ENCODE peak calls at places on chromosomes 16 and 17, in nine cellular contexts. P is AG04450, H is AG04449, Q is retinal pigment epithelial cell, W is ovary, A is PC-3, C is HCT116, S is cardiac muscle cell, N is AG10803. R is an unnamed sample.

GRCh38 chr17:48591435-48592077 is 1.5 kb upstream of the HOXB3 start:
- DNase-seq in P (no peak), H (no peak), Q (no peak), W (no peak), A (no peak), C (no peak), S (no peak), N (no peak), R (no peak)

GRCh38 chr17:4142107-4142900 is 526 bp downstream of the ZZEF1 start:
- DNase-seq in P (no peak), H (no peak), Q (no peak), W (no peak), A (no peak), C (no peak), S (peak), N (peak), R (no peak)

GRCh38 chr17:40561871-40562611 is 3.2 kb downstream of the CCR7 start:
- DNase-seq in P (no peak), H (no peak), Q (no peak), W (no peak), A (no peak), C (no peak), S (no peak), N (no peak), R (no peak)

GRCh38 chr16:49858200-49859129 is 2.6 kb upstream of the ZNF423 start:
- DNase-seq in P (no peak), H (no peak), Q (no peak), W (peak), A (no peak), C (no peak), S (peak), N (no peak), R (no peak)

GRCh38 chr17:17403899-17404576 is 72.8 kb upstream of the MED9 start:
- DNase-seq in P (no peak), H (no peak), Q (no peak), W (no peak), A (no peak), C (no peak), S (no peak), N (no peak), R (no peak)

GRCh38 chr17:9839433-9839832 is 13.7 kb downstream of the GLP2R start:
- DNase-seq in P (no peak), H (no peak), Q (no peak), W (no peak), A (no peak), C (no peak), S (peak), N (peak), R (no peak)

GRCh38 chr16:55257971-55258613 is 65.9 kb upstream of the IRX6 start:
- DNase-seq in P (no peak), H (no peak), Q (no peak), W (no peak), A (peak), C (peak), S (peak), N (peak), R (peak)

GRCh38 chr16:88084881-88085280 is 133.6 kb downstream of the BANP start:
- DNase-seq in P (no peak), H (no peak), Q (peak), W (no peak), A (no peak), C (no peak), S (peak), N (peak), R (no peak)

GRCh38 chr16:48592839-48593429 is 17.0 kb downstream of the N4BP1 start:
- DNase-seq in P (no peak), H (no peak), Q (no peak), W (no peak), A (no peak), C (no peak), S (no peak), N (no peak), R (no peak)

GRCh38 chr17:2947996-2948550 is 115.3 kb downstream of the OR1D5 start:
- DNase-seq in P (no peak), H (no peak), Q (no peak), W (no peak), A (no peak), C (no peak), S (no peak), N (no peak), R (no peak)

GRCh38 chr17:17364338-17364667 is 61.1 kb downstream of the NT5M start:
- DNase-seq in P (no peak), H (no peak), Q (no peak), W (no peak), A (no peak), C (no peak), S (no peak), N (no peak), R (no peak)

GRCh38 chr17:46814446-46814845 is 4.0 kb downstream of the WNT3 start:
- DNase-seq in P (no peak), H (no peak), Q (no peak), W (no peak), A (no peak), C (no peak), S (no peak), N (no peak), R (no peak)

GRCh38 chr16:2835638-2836493 is 5.8 kb downstream of the ZG16B start:
- DNase-seq in P (peak), H (peak), Q (peak), W (no peak), A (peak), C (peak), S (peak), N (peak), R (no peak)

GRCh38 chr16:63038563-63039131 is 1002.4 kb upstream of the CDH8 start:
- DNase-seq in P (no peak), H (no peak), Q (no peak), W (no peak), A (no peak), C (no peak), S (no peak), N (no peak), R (no peak)

GRCh38 chr17:3963214-3964201 is 729 bp downstream of the ATP2A3 start:
- DNase-seq in P (no peak), H (no peak), Q (no peak), W (no peak), A (no peak), C (no peak), S (no peak), N (no peak), R (no peak)

GRCh38 chr17:2396568-2397246 is 4.2 kb downstream of the MNT start:
- DNase-seq in P (peak), H (peak), Q (peak), W (peak), A (peak), C (peak), S (peak), N (peak), R (peak)

GRCh38 chr17:16002708-16003265 is 3.2 kb downstream of the TTC19 start:
- DNase-seq in P (no peak), H (no peak), Q (no peak), W (no peak), A (peak), C (no peak), S (no peak), N (no peak), R (no peak)

GRCh38 chr16:87350681-87351319 is 32.8 kb downstream of the FBXO31 start:
- DNase-seq in P (no peak), H (no peak), Q (no peak), W (no peak), A (no peak), C (no peak), S (peak), N (peak), R (no peak)

GRCh38 chr17:77354420-77354720 is 213.6 kb downstream of the SEC14L1 start:
- DNase-seq in P (no peak), H (no peak), Q (no peak), W (no peak), A (no peak), C (no peak), S (no peak), N (no peak), R (no peak)

GRCh38 chr16:77271532-77272426 is 72.6 kb downstream of the SYCE1L start:
- DNase-seq in P (no peak), H (no peak), Q (no peak), W (no peak), A (no peak), C (no peak), S (no peak), N (no peak), R (no peak)

GRCh38 chr16:4768549-4769305 is 1.8 kb upstream of the ZNF500 start:
- DNase-seq in P (peak), H (peak), Q (peak), W (peak), A (peak), C (peak), S (peak), N (peak), R (peak)

GRCh38 chr16:88505405-88506082 is 52.5 kb downstream of the ZFPM1 start:
- DNase-seq in P (no peak), H (no peak), Q (peak), W (peak), A (peak), C (peak), S (peak), N (no peak), R (no peak)

GRCh38 chr16:67202956-67203493 is 4.1 kb downstream of the ELMO3 start:
- DNase-seq in P (no peak), H (no peak), Q (no peak), W (no peak), A (no peak), C (no peak), S (no peak), N (no peak), R (no peak)

GRCh38 chr17:57747221-57748017 is 2.3 kb upstream of the CCDC182 start:
- DNase-seq in P (peak), H (peak), Q (peak), W (peak), A (peak), C (peak), S (peak), N (peak), R (peak)

GRCh38 chr16:50531901-50532300 is 16.3 kb upstream of the NKD1 start:
- DNase-seq in P (no peak), H (no peak), Q (no peak), W (no peak), A (no peak), C (no peak), S (no peak), N (no peak), R (no peak)

GRCh38 chr17:2054262-2054739 is 602 bp upstream of the HIC1 start:
- DNase-seq in P (no peak), H (no peak), Q (no peak), W (peak), A (peak), C (no peak), S (peak), N (no peak), R (no peak)

GRCh38 chr17:2937331-2938003 is 125.9 kb downstream of the OR1D5 start:
- DNase-seq in P (no peak), H (no peak), Q (no peak), W (no peak), A (no peak), C (no peak), S (peak), N (no peak), R (no peak)

DNA sequence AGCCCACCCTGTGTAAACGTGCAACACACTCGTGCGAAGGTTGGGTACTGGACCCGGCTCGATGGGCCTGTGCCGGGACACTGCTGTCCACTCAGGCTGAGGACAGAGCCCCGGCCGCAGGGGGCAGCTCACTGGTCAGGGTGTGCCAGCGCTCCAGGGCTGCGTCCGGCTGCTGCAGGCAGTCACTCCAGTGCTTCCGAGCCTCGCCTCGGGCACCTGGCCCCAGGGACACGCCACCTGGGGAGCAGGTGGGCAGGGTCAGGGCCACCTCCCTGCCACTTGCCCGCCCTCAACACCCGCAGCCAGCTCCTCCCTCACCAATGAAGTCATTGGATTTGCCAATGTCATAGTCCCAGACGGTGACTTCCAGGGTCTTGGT is 4.7 kb downstream of the DOC2A start:
- DNase-seq in P (no peak), H (no peak), Q (no peak), W (no peak), A (no peak), C (no peak), S (no peak), N (no peak), R (no peak)
- H3K4me3 ChIP-seq in P (no peak), H (no peak), Q (no peak), W (no peak), A (no peak), C (no peak), S (no peak), N (no peak), R (no peak)

GRCh38 chr16:30082545-30083090 is 6.8 kb downstream of the PPP4C start:
- DNase-seq in P (no peak), H (no peak), Q (no peak), W (no peak), A (no peak), C (no peak), S (no peak), N (no peak), R (no peak)
- TF ChIP-seq CTCF in P (peak), H (peak), Q (no peak), W (no peak), A (peak), C (peak), S (no peak), N (no peak), R (peak)

DNA sequence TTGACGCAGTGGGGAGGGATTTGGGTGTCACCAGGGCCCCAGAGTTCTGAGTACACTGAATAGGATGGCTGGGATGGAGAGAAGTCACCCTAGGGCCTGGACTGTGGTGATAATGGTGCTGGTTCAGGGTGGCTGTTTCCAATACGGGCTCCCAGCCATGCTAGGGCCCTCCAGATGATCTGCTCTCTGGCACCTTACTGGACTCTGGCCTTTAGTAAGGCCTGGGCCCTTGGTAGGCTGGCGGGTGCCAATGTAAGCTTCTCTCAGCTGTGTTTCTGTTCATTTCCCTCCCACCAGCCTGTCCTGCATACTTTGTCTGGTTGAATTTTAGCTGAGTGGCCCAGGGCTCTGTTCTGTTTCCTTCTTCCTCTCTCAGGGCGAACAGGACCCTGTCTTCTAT is 2.8 kb downstream of the PLA2G15 start:
- DNase-seq in P (no peak), H (no peak), Q (no peak), W (no peak), A (no peak), C (no peak), S (no peak), N (no peak), R (no peak)
- H3K4me3 ChIP-seq in P (no peak), H (no peak), Q (no peak), W (no peak), A (no peak), C (no peak), S (no peak), N (no peak), R (no peak)

GRCh38 chr17:75077490-75078096 is 10.2 kb upstream of the SLC16A5 start:
- DNase-seq in P (no peak), H (no peak), Q (no peak), W (peak), A (no peak), C (no peak), S (peak), N (peak), R (no peak)
- TF ChIP-seq CTCF in P (peak), H (peak), Q (peak), W (peak), A (peak), C (peak), S (no peak), N (no peak), R (no peak)

DNA sequence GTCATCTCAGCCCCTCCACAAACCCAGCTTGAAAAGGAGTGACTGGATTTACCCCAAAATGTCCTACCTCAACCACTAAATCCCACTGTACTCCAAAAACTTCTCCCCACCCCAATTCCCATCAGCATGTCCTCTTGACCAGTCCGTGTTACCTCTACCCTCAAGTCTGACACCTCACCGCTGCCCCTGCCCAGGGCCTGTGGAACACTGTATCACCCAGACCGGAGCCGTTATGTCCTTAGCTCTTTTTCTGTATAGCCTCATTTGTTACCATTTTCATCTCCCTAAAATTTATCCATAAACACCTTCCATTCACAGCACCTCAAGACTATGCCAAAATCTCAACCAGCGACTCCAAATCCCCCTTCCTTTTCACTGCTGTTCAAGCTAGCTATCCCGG is 2.4 kb downstream of the PHF23 start:
- DNase-seq in P (no peak), H (no peak), Q (no peak), W (peak), A (no peak), C (no peak), S (no peak), N (no peak), R (no peak)
- H3K4me3 ChIP-seq in P (peak), H (peak), Q (peak), W (no peak), A (peak), C (no peak), S (no peak), N (peak), R (peak)

GRCh38 chr17:82424863-82425159 is 6.4 kb upstream of the OGFOD3 start:
- DNase-seq in P (no peak), H (no peak), Q (no peak), W (no peak), A (no peak), C (no peak), S (no peak), N (no peak), R (no peak)
- TF ChIP-seq CTCF in P (no peak), H (no peak), Q (no peak), W (no peak), A (peak), C (no peak), S (no peak), N (no peak), R (no peak)

GRCh38 chr17:29027521-29027920 is 15.4 kb upstream of the PIPOX start:
- DNase-seq in P (no peak), H (no peak), Q (no peak), W (no peak), A (no peak), C (no peak), S (no peak), N (no peak), R (no peak)
- H3K4me3 ChIP-seq in P (no peak), H (no peak), Q (no peak), W (no peak), A (no peak), C (no peak), S (no peak), N (no peak), R (no peak)

GRCh38 chr17:34166394-34166793 is 88.7 kb upstream of the CCL2 start:
- DNase-seq in P (no peak), H (no peak), Q (no peak), W (no peak), A (no peak), C (no peak), S (no peak), N (no peak), R (no peak)

GRCh38 chr17:34167359-34167758 is 87.7 kb upstream of the CCL2 start:
- DNase-seq in P (no peak), H (no peak), Q (no peak), W (no peak), A (no peak), C (no peak), S (peak), N (no peak), R (peak)

GRCh38 chr17:34161600-34161999 is 93.5 kb upstream of the CCL2 start:
- DNase-seq in P (no peak), H (no peak), Q (no peak), W (no peak), A (no peak), C (no peak), S (no peak), N (no peak), R (no peak)

GRCh38 chr17:34163123-34163522 is 92.0 kb upstream of the CCL2 start:
- DNase-seq in P (no peak), H (no peak), Q (no peak), W (no peak), A (no peak), C (no peak), S (no peak), N (no peak), R (no peak)

DNA sequence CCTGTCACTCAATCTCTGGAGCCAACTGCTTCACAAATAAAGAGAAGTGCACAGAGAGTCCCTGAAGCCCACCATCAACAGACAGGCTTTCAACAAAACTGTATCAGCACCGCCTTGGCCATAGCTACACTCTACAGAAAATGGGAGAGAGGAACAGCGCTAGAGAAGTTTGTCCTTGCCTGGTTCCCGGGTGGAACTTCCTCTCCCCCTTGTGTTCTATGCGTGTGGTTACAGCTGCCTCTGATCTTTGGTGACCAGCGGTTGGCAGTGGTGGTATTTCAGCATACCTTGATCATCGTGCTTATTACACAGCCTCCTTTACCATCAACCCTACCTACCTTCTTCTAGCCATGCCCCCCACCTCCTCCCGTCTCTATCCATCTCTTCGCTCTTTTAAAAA is 91.4 kb upstream of the CCL2 start:
- DNase-seq in P (no peak), H (no peak), Q (no peak), W (no peak), A (no peak), C (no peak), S (peak), N (peak), R (no peak)
- TF ChIP-seq CTCF in P (peak), H (peak), Q (peak), W (no peak), A (peak), C (peak), S (peak), N (peak), R (peak)

GRCh38 chr17:79799174-79799537 is 2.3 kb upstream of the CBX8 start:
- DNase-seq in P (no peak), H (no peak), Q (no peak), W (no peak), A (no peak), C (no peak), S (no peak), N (no peak), R (no peak)

GRCh38 chr17:79798296-79799173 is 1.7 kb upstream of the CBX8 start:
- DNase-seq in P (no peak), H (no peak), Q (no peak), W (peak), A (no peak), C (no peak), S (no peak), N (peak), R (no peak)

GRCh38 chr17:79796570-79797491 is at the start of gene CBX8:
- DNase-seq in P (peak), H (peak), Q (peak), W (peak), A (peak), C (peak), S (peak), N (peak), R (peak)

GRCh38 chr17:79795795-79796569 is 895 bp downstream of the CBX8 start:
- DNase-seq in P (no peak), H (no peak), Q (no peak), W (peak), A (no peak), C (no peak), S (no peak), N (no peak), R (no peak)

DNA sequence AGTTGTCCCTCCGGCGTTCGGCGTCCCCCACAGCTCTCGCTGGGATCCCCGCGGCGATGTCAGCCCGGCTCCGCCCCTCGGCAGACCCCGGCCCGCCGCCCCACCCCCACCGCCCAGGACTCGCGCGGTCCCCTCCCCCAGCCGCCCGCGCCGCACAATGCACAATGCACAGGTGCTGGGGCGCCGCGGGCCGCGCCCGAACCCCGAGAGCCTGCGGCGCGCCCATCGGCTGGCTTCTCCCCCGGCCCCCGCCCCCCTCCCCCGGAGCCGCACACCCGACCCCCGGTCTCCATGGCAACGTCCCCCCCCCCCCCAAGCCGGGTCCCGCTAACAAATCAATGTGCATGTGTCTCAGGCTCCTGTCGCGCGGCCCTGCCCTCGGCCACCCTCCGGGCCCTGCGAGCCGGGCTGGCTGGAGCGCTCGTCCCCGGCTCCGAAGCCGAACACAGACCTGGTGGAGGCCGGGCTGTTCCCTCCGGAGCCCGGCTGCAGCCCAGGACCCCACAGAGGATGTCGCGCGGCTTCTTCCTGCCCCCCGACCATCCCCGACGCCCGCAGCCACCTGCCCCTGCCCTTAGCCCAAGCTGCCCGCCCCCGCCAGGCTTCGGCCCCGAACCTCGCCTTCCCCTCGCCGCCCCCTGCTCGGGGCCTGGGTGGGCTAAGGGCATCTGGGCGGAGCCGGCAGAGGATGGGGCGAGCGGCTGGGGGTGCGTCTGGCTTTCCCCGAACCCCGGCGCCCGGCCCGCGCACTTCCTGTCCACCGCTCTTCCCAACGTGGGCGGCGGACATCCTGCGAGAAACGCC is 817 bp upstream of the CBX8 start:
- DNase-seq in P (no peak), H (no peak), Q (no peak), W (peak), A (no peak), C (no peak), S (no peak), N (no peak), R (no peak)
- H3K4me3 ChIP-seq in P (peak), H (peak), Q (peak), W (peak), A (peak), C (peak), S (peak), N (peak), R (peak)

R was measured in LNCaP clone FGC.